ENCODE peak calls at places on chromosomes 16 and 17, in eight cellular contexts. C is right lobe of liver, P is Ammon's horn, J is erythroblast, W is NCI-H748 treated with DMSO at 0.1 percent for 48 hours, M is GM12891, B is head of caudate nucleus, A is HT1080. D is an unnamed sample.

GRCh38 chr16:14024300-14024699 is 46.8 kb upstream of the MRTFB start:
- DNase-seq in C (no peak), P (no peak), J (peak; percentile 40), W (no peak), M (no peak), B (no peak), A (peak; percentile 8), D (no peak)

GRCh38 chr16:25707553-25707952 is 15.8 kb downstream of the HS3ST4 start:
- DNase-seq in C (no peak), P (no peak), J (no peak), W (no peak), M (no peak), B (no peak), A (no peak), D (no peak)

GRCh38 chr16:15993541-15993940 is 44.1 kb downstream of the ABCC1 start:
- DNase-seq in C (no peak), P (no peak), J (no peak), W (no peak), M (no peak), B (no peak), A (no peak), D (no peak)

GRCh38 chr17:1608676-1609075 is 20.0 kb downstream of the SLC43A2 start:
- DNase-seq in C (no peak), P (no peak), J (no peak), W (no peak), M (no peak), B (no peak), A (no peak), D (peak; percentile 86)

GRCh38 chr17:45425125-45425983 is 7.3 kb downstream of the ARHGAP27 start:
- DNase-seq in C (peak; percentile 67), P (no peak), J (no peak), W (peak; percentile 39), M (no peak), B (no peak), A (peak; percentile 92), D (peak; percentile 97)

GRCh38 chr16:50273888-50274770 is 7.8 kb downstream of the ADCY7 start:
- DNase-seq in C (peak; percentile 47), P (no peak), J (peak; percentile 80), W (no peak), M (peak; percentile 88), B (no peak), A (no peak), D (no peak)

GRCh38 chr16:11534262-11534661 is 52.5 kb downstream of the LITAF start:
- DNase-seq in C (peak; percentile 89), P (no peak), J (no peak), W (no peak), M (no peak), B (no peak), A (no peak), D (no peak)

GRCh38 chr16:88596477-88596876 is 26.3 kb downstream of the ZC3H18 start:
- DNase-seq in C (no peak), P (no peak), J (no peak), W (no peak), M (no peak), B (no peak), A (peak; percentile 56), D (peak; percentile 22)

GRCh38 chr16:67378642-67379041 is 14.7 kb downstream of the TPPP3 start:
- DNase-seq in C (no peak), P (no peak), J (no peak), W (no peak), M (no peak), B (no peak), A (no peak), D (no peak)

GRCh38 chr16:68093816-68094613 is 8.8 kb downstream of the NFATC3 start:
- DNase-seq in C (no peak), P (no peak), J (peak; percentile 56), W (no peak), M (no peak), B (no peak), A (peak; percentile 42), D (peak; percentile 12)

GRCh38 chr17:1095093-1095852 is 84.5 kb downstream of the ABR start:
- DNase-seq in C (no peak), P (peak; percentile 60), J (no peak), W (no peak), M (no peak), B (no peak), A (no peak), D (no peak)

GRCh38 chr16:23286131-23286532 is 16.0 kb upstream of the SCNN1B start:
- DNase-seq in C (no peak), P (no peak), J (no peak), W (no peak), M (no peak), B (no peak), A (peak; percentile 34), D (peak; percentile 97)

GRCh38 chr17:71472809-71473789 is 647.7 kb upstream of the SOX9 start:
- DNase-seq in C (no peak), P (peak; percentile 72), J (peak; percentile 10), W (peak; percentile 83), M (peak; percentile 3), B (peak; percentile 24), A (peak; percentile 67), D (peak; percentile 63)

GRCh38 chr17:17685775-17686291 is 4.6 kb downstream of the RAI1 start:
- DNase-seq in C (no peak), P (no peak), J (peak; percentile 59), W (no peak), M (no peak), B (no peak), A (peak; percentile 67), D (peak; percentile 91)

GRCh38 chr16:2702438-2702825 is 17.6 kb downstream of the PRSS27 start:
- DNase-seq in C (no peak), P (no peak), J (no peak), W (no peak), M (no peak), B (no peak), A (no peak), D (no peak)

D was measured in mammary epithelial cell.